ENCODE peak calls at places on chromosome 9, in ten cellular contexts. W is right cardiac atrium, B is aorta, S is HFF-Myc, R is HL-60, F is H7, J is retinal pigment epithelial cell, Q is pancreas, X is foreskin fibroblast, O is adipocyte. P is an unnamed sample.

GRCh38 chr9:92163276-92163675 is 48.1 kb upstream of the SPTLC1 start:
- DNase-seq in W (no peak), B (no peak), S (no peak), R (no peak), F (no peak), J (no peak), Q (no peak), X (no peak), O (no peak), P (no peak)

GRCh38 chr9:70668751-70669150 is 254.3 kb upstream of the KLF9 start:
- DNase-seq in W (no peak), B (no peak), S (no peak), R (no peak), F (no peak), J (no peak), Q (no peak), X (peak), O (no peak), P (no peak)

GRCh38 chr9:129863059-129863690 is 27.9 kb downstream of the USP20 start:
- DNase-seq in W (no peak), B (no peak), S (no peak), R (peak), F (no peak), J (no peak), Q (no peak), X (peak), O (no peak), P (peak)

GRCh38 chr9:129285382-129285781 is 107.3 kb upstream of the IER5L start:
- DNase-seq in W (no peak), B (peak), S (no peak), R (no peak), F (no peak), J (no peak), Q (no peak), X (no peak), O (no peak), P (no peak)

GRCh38 chr9:83582026-83582425 is 40.9 kb upstream of the IDNK start:
- DNase-seq in W (no peak), B (no peak), S (no peak), R (no peak), F (no peak), J (peak), Q (no peak), X (peak), O (peak), P (no peak)

GRCh38 chr9:120353501-120353900 is 226.5 kb downstream of the CDK5RAP2 start:
- DNase-seq in W (no peak), B (no peak), S (peak), R (no peak), F (no peak), J (no peak), Q (no peak), X (peak), O (peak), P (no peak)

GRCh38 chr9:85117831-85118230 is 448.3 kb downstream of the NTRK2 start:
- DNase-seq in W (no peak), B (no peak), S (no peak), R (no peak), F (no peak), J (no peak), Q (no peak), X (no peak), O (no peak), P (no peak)

GRCh38 chr9:100322954-100323536 is 29.7 kb downstream of the TEX10 start:
- DNase-seq in W (peak), B (no peak), S (no peak), R (no peak), F (no peak), J (no peak), Q (no peak), X (peak), O (peak), P (peak)

GRCh38 chr9:91312717-91313325 is 48.9 kb downstream of the AUH start:
- DNase-seq in W (no peak), B (no peak), S (no peak), R (no peak), F (no peak), J (no peak), Q (peak), X (no peak), O (no peak), P (no peak)

GRCh38 chr9:127489471-127490115 is 38.3 kb downstream of the LRSAM1 start:
- DNase-seq in W (no peak), B (no peak), S (no peak), R (no peak), F (peak), J (no peak), Q (no peak), X (no peak), O (no peak), P (no peak)

GRCh38 chr9:20506631-20507030 is 115.7 kb downstream of the MLLT3 start:
- DNase-seq in W (no peak), B (no peak), S (no peak), R (no peak), F (no peak), J (no peak), Q (no peak), X (no peak), O (no peak), P (no peak)

GRCh38 chr9:74810200-74810599 is 77.5 kb downstream of the TRPM6 start:
- DNase-seq in W (no peak), B (no peak), S (no peak), R (no peak), F (no peak), J (no peak), Q (no peak), X (no peak), O (no peak), P (no peak)

GRCh38 chr9:86749530-86750275 is 197.6 kb downstream of the GAS1 start:
- DNase-seq in W (no peak), B (no peak), S (no peak), R (no peak), F (no peak), J (peak), Q (no peak), X (peak), O (peak), P (no peak)

GRCh38 chr9:85040806-85041575 is 371.5 kb downstream of the NTRK2 start:
- DNase-seq in W (peak), B (no peak), S (no peak), R (no peak), F (peak), J (no peak), Q (peak), X (no peak), O (no peak), P (no peak)

GRCh38 chr9:3760031-3760430 is 234.2 kb upstream of the RFX3 start:
- DNase-seq in W (no peak), B (no peak), S (no peak), R (no peak), F (no peak), J (no peak), Q (no peak), X (no peak), O (no peak), P (no peak)

GRCh38 chr9:107067715-107068416 is 204.9 kb downstream of the ZNF462 start:
- DNase-seq in W (no peak), B (no peak), S (no peak), R (no peak), F (no peak), J (no peak), Q (peak), X (no peak), O (no peak), P (no peak)

GRCh38 chr9:77883846-77884771 is 147.5 kb downstream of the GNAQ start:
- DNase-seq in W (no peak), B (no peak), S (no peak), R (no peak), F (peak), J (no peak), Q (no peak), X (no peak), O (peak), P (no peak)

GRCh38 chr9:134053941-134054761 is 13.7 kb downstream of the BRD3 start:
- DNase-seq in W (no peak), B (peak), S (no peak), R (no peak), F (peak), J (no peak), Q (peak), X (no peak), O (no peak), P (no peak)

GRCh38 chr9:135282001-135282731 is 194.7 kb downstream of the OLFM1 start:
- DNase-seq in W (peak), B (no peak), S (no peak), R (no peak), F (no peak), J (no peak), Q (peak), X (peak), O (no peak), P (peak)

GRCh38 chr9:7154003-7154619 is 396.3 kb downstream of the KDM4C start:
- DNase-seq in W (no peak), B (no peak), S (no peak), R (no peak), F (no peak), J (no peak), Q (no peak), X (no peak), O (no peak), P (no peak)

GRCh38 chr9:138022756-138023393 is 145.3 kb downstream of the CACNA1B start:
- DNase-seq in W (no peak), B (peak), S (no peak), R (no peak), F (peak), J (no peak), Q (no peak), X (no peak), O (no peak), P (no peak)
- H3K4me3 ChIP-seq in W (peak), B (no peak), S (no peak), R (no peak), F (peak), J (no peak), Q (no peak), X (no peak), O (no peak), P (no peak)

DNA sequence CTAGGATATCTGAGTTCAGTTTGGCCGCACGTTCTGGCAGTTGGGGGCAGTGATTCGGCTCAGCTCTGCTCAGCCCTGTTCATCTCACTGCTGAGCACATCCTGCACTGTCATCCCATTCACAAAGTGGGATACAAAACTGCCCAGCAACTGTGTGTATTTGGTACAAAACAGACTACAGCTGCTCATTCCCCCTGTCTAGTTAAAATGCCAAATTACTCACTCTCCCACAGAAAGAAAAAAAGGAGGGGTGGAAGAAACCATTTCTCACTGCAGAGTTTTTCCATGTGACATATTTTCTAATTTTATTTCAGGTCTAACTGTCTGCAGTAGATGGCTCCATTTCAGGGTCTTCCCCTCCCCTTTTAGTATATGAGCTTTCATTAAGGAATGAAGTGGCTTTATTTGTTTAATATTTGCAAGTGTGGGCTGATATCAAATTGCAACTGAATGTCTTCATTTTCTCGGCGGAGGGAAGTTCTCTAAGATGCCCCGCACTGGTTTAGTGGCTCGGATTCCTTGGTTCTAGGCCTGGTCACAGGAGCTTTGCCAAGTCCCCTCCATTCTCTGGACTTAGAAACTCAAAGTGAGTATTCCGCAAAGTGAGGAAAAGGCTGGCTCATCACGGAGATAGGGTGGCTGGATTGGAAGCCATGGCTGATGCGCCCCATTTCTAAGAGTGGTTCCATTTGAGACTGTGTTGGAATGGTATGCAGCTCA is 14.7 kb downstream of the COL15A1 start:
- DNase-seq in W (no peak), B (no peak), S (peak), R (no peak), F (no peak), J (no peak), Q (no peak), X (peak), O (peak), P (no peak)
- H3K4me3 ChIP-seq in W (no peak), B (no peak), S (no peak), R (no peak), F (no peak), J (no peak), Q (no peak), X (no peak), O (peak), P (no peak)

DNA sequence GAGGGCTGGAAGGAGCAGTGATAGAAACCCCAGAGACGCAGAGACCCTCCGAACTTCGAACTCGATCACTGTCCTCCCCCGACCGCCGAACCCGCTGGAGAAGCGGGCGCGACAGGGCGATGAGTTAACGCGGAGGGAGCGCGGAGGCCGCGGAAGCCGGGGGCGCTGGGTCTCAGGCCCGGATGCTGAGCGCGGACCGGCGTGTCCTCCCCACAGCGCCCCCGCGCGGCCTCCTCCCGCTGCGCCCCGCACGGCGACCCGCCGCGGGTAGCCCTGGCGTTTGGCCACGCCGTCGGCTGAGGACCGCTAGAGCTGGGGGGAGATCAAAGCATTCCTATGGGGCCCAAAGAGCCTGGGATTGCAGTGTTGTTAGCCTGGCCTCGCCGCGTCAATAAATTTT is 7.7 kb upstream of the DMRT2 start:
- DNase-seq in W (no peak), B (no peak), S (no peak), R (no peak), F (peak), J (no peak), Q (no peak), X (no peak), O (no peak), P (no peak)
- H3K4me3 ChIP-seq in W (peak), B (no peak), S (no peak), R (no peak), F (peak), J (no peak), Q (no peak), X (no peak), O (no peak), P (no peak)

GRCh38 chr9:136726118-136726517 is 13.7 kb downstream of the DIPK1B start:
- DNase-seq in W (no peak), B (no peak), S (no peak), R (no peak), F (no peak), J (no peak), Q (no peak), X (no peak), O (no peak), P (no peak)
- H3K4me3 ChIP-seq in W (peak), B (no peak), S (peak), R (peak), F (no peak), J (peak), Q (no peak), X (peak), O (peak), P (peak)

GRCh38 chr9:101791938-101792337 is 53.5 kb upstream of the GRIN3A start:
- DNase-seq in W (no peak), B (no peak), S (no peak), R (no peak), F (peak), J (peak), Q (no peak), X (no peak), O (no peak), P (peak)
- H3K4me3 ChIP-seq in W (no peak), B (no peak), S (no peak), R (no peak), F (no peak), J (no peak), Q (no peak), X (no peak), O (no peak), P (no peak)

GRCh38 chr9:111037744-111038335 is 430 bp downstream of the LPAR1 start:
- DNase-seq in W (peak), B (peak), S (no peak), R (peak), F (peak), J (no peak), Q (peak), X (no peak), O (peak), P (no peak)
- H3K4me3 ChIP-seq in W (peak), B (peak), S (peak), R (peak), F (peak), J (peak), Q (peak), X (peak), O (peak), P (no peak)

GRCh38 chr9:115118471-115119156 is 657 bp upstream of the TNC start:
- DNase-seq in W (peak), B (peak), S (peak), R (no peak), F (peak), J (peak), Q (no peak), X (peak), O (peak), P (no peak)
- H3K4me3 ChIP-seq in W (peak), B (peak), S (peak), R (no peak), F (peak), J (peak), Q (no peak), X (peak), O (peak), P (no peak)

GRCh38 chr9:125816321-125816720 is 69.1 kb downstream of the PBX3 start:
- DNase-seq in W (no peak), B (no peak), S (no peak), R (no peak), F (no peak), J (peak), Q (no peak), X (no peak), O (no peak), P (no peak)
- H3K4me3 ChIP-seq in W (no peak), B (no peak), S (no peak), R (no peak), F (no peak), J (no peak), Q (no peak), X (no peak), O (no peak), P (no peak)

DNA sequence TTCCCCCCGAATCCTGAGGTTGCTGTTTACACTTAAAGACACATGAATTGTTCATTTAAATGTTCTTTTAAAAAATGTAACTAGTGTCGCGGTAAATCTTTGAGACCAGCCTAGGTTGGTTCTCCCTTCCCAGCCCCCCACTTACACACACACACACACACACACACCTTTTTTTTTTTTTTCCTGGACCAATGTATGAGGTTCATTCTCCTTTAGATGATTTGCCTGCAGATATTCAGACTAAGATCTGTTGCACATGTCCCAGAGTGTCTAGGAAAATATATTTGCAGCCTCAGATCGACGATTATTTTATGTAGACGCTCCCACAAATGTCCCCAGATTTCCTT is 4.4 kb upstream of the ELAVL2 start:
- DNase-seq in W (no peak), B (no peak), S (no peak), R (no peak), F (no peak), J (no peak), Q (no peak), X (no peak), O (no peak), P (no peak)
- H3K4me3 ChIP-seq in W (no peak), B (no peak), S (no peak), R (no peak), F (peak), J (no peak), Q (no peak), X (no peak), O (no peak), P (no peak)